ENCODE peak calls at places on chromosomes 2 and 18, in five cellular contexts. I is esophagus squamous epithelium, Q is heart right ventricle, B is mesothelial cell of epicardium, G is GM10248. H is an unnamed sample.

GRCh38 chr2:3611611-3612010 is 16.7 kb downstream of the COLEC11 start:
- DNase-seq in I (no peak), Q (no peak), B (no peak), G (peak), H (no peak)

GRCh38 chr18:68660355-68661183 is 54.3 kb downstream of the TMX3 start:
- DNase-seq in I (no peak), Q (no peak), B (no peak), G (peak), H (peak)

GRCh38 chr2:128646091-128646490 is 327.4 kb upstream of the HS6ST1 start:
- DNase-seq in I (no peak), Q (no peak), B (peak), G (no peak), H (no peak)

GRCh38 chr18:76274470-76275289 is 220.4 kb downstream of the ZNF516 start:
- DNase-seq in I (no peak), Q (no peak), B (no peak), G (no peak), H (peak)

GRCh38 chr2:188042412-188042811 is 249.3 kb upstream of the GULP1 start:
- DNase-seq in I (no peak), Q (no peak), B (no peak), G (no peak), H (no peak)

GRCh38 chr18:61435064-61435652 is 101.9 kb downstream of the CDH20 start:
- DNase-seq in I (no peak), Q (no peak), B (no peak), G (no peak), H (peak)

GRCh38 chr18:60411715-60412114 is 39.1 kb upstream of the MC4R start:
- DNase-seq in I (no peak), Q (no peak), B (no peak), G (no peak), H (peak)

GRCh38 chr2:10909996-10910341 is 1.8 kb upstream of the KCNF1 start:
- DNase-seq in I (no peak), Q (no peak), B (no peak), G (no peak), H (no peak)

GRCh38 chr18:56458770-56459450 is 179.5 kb downstream of the TXNL1 start:
- DNase-seq in I (no peak), Q (peak), B (no peak), G (no peak), H (no peak)

GRCh38 chr2:203003716-203004115 is 11.0 kb upstream of the NBEAL1 start:
- DNase-seq in I (no peak), Q (no peak), B (no peak), G (no peak), H (no peak)

GRCh38 chr2:222878877-222879601 is 18.2 kb downstream of the ACSL3 start:
- DNase-seq in I (no peak), Q (no peak), B (no peak), G (no peak), H (no peak)

GRCh38 chr2:134200024-134200423 is 53.8 kb upstream of the MGAT5 start:
- DNase-seq in I (no peak), Q (no peak), B (no peak), G (no peak), H (no peak)

GRCh38 chr2:140242889-140243288 is 1462.7 kb upstream of the NXPH2 start:
- DNase-seq in I (no peak), Q (no peak), B (no peak), G (no peak), H (no peak)

GRCh38 chr18:70368903-70369302 is 80.1 kb downstream of the SOCS6 start:
- DNase-seq in I (no peak), Q (no peak), B (no peak), G (no peak), H (no peak)

GRCh38 chr2:100285011-100285410 is 37.3 kb downstream of the LONRF2 start:
- DNase-seq in I (no peak), Q (no peak), B (no peak), G (no peak), H (no peak)

GRCh38 chr2:15982285-15982967 is 42.1 kb downstream of the MYCN start:
- DNase-seq in I (no peak), Q (no peak), B (no peak), G (no peak), H (no peak)

GRCh38 chr2:168758970-168759820 is 43.2 kb upstream of the NOSTRIN start:
- DNase-seq in I (no peak), Q (peak), B (no peak), G (peak), H (peak)

GRCh38 chr18:40974448-40974847 is 980.6 kb upstream of the PIK3C3 start:
- DNase-seq in I (no peak), Q (no peak), B (no peak), G (no peak), H (no peak)

GRCh38 chr2:29022455-29023128 is 41.5 kb downstream of the TOGARAM2 start:
- DNase-seq in I (no peak), Q (no peak), B (no peak), G (no peak), H (no peak)

DNA sequence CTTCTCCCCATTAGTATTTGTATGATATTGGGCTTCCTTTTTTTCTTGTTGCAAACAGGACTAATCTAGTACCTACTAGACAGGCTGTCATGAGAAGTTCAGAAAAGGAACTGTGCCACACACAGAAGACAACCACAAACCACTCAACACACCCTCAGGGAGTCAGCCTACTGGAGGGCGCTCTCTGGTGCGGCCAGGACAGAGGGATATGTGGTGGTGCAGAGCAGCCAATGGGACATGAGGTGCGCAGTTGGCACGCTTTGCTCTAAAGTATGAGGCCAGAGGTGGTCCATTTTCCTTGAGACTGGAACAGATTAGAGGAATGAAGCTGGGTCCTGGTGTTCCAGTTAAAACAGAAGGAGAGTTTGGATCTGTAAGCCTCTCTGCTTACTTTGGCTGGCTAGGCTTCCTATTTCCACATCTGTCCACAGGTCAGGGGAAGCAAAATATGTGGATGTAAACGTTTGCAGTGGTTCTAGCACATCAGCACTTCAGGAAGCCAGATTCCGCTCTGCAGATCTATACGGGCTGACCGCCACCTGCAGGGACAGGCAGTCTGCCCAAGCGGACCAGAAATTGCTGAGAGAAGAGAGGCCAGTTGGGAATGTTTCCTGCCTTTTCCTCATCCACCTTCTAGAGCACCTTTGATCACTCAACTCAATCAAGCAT is 114.1 kb downstream of the GFPT1 start:
- DNase-seq in I (no peak), Q (no peak), B (no peak), G (no peak), H (no peak)
- TF ChIP-seq CTCF in I (no peak), Q (no peak), B (no peak), G (no peak), H (no peak)

GRCh38 chr2:144331652-144332355 is 188.1 kb downstream of the ZEB2 start:
- DNase-seq in I (no peak), Q (peak), B (no peak), G (peak), H (no peak)
- TF ChIP-seq CTCF in I (peak), Q (peak), B (no peak), G (peak), H (peak)

DNA sequence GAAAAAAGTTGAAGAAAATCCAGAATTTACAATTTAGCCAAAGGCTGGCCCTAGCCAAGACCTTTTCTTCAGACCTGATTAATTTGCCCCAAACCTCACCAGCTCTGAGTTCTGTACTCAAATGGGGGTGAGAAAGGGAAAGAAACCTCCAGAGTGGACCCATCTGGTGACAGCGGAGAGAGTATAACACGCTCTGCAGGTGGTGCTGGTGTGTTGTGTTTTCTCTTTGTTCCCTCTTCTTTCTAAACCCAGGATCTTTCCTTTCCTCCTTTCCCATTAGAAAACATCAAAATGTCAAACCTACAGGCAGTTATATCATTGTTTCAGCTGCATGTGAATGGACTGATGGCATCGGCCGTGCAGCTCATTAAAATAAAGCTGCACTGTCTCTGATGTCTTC is 253.3 kb upstream of the SP5 start:
- DNase-seq in I (no peak), Q (no peak), B (no peak), G (no peak), H (no peak)
- TF ChIP-seq CTCF in I (no peak), Q (no peak), B (no peak), G (no peak), H (no peak)

GRCh38 chr2:121838561-121838960 is 83.1 kb downstream of the TSN start:
- DNase-seq in I (no peak), Q (no peak), B (no peak), G (no peak), H (no peak)

GRCh38 chr2:121837596-121837995 is 82.1 kb downstream of the TSN start:
- DNase-seq in I (no peak), Q (no peak), B (no peak), G (no peak), H (no peak)

GRCh38 chr2:121839584-121839983 is 84.1 kb downstream of the TSN start:
- DNase-seq in I (no peak), Q (no peak), B (no peak), G (no peak), H (no peak)
- TF ChIP-seq CTCF in I (no peak), Q (no peak), B (no peak), G (no peak), H (no peak)

DNA sequence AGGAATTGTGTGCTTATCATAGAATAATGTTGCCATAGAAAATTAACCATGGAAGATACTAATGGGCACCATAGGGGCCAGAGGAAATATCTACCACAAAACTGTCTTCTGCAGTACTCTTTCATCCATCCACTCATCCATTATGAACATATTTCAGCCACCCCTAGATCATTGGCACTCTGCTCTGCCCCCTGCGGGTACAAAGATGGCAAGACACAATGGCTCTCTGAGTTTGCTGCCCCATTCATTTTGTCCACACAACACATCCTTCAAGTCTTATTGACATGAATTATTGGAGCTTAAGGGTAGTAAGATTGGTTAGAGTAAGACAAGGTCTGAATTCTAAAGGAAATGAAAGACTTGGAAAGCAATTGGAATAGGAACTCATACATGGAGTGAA is 1224.7 kb upstream of the CELF4 start:
- DNase-seq in I (no peak), Q (no peak), B (no peak), G (no peak), H (peak)
- TF ChIP-seq CTCF in I (no peak), Q (no peak), B (no peak), G (no peak), H (peak)

GRCh38 chr2:115542331-115542730 is 1099.9 kb downstream of the DPP10 start:
- DNase-seq in I (no peak), Q (no peak), B (no peak), G (no peak), H (no peak)

DNA sequence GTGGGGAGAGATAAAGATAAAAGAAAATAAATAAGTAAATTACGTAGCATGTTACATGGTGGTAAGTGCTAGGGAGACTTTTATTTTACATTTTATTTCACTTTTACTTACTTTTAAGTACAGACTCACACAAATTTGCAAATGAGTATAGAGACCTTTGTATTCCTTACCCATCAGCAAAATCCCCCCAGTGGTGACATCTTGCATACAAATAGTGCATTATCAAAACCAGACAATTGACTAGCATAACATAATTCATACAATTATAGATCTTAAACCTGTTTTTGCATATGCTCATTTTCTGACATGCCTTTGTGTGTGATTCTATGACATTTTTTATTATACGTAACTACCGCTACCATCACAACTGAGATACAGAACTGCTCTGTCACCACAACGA is 1099.4 kb downstream of the DPP10 start:
- DNase-seq in I (no peak), Q (no peak), B (no peak), G (no peak), H (no peak)
- TF ChIP-seq CTCF in I (no peak), Q (no peak), B (peak), G (no peak), H (no peak)

GRCh38 chr2:44866131-44866530 is 75.4 kb upstream of the SIX3 start:
- DNase-seq in I (no peak), Q (no peak), B (no peak), G (no peak), H (no peak)

GRCh38 chr2:44869761-44870160 is 71.7 kb upstream of the SIX3 start:
- DNase-seq in I (no peak), Q (no peak), B (no peak), G (no peak), H (no peak)
- TF ChIP-seq CTCF in I (no peak), Q (no peak), B (no peak), G (no peak), H (no peak)

H was measured in GM12865.